ENCODE peak calls at places on chromosomes 11 and 22, in seven cellular contexts. One of them, this sample, is unnamed.

GRCh38 chr22:50712341-50713007 is 25.5 kb upstream of the ACR start:
- DNase-seq in H1: no peak
- DNase-seq in A549: no peak
- DNase-seq in stomach: no peak
- DNase-seq in breast epithelium: no peak
- DNase-seq in adrenal gland: no peak
- DNase-seq in tibial nerve: no peak
- DNase-seq in this sample: no peak

GRCh38 chr11:116412118-116412889 is 360.5 kb downstream of the BUD13 start:
- DNase-seq in H1: no peak
- DNase-seq in tibial nerve: no peak
- DNase-seq in stomach: no peak
- DNase-seq in breast epithelium: no peak
- DNase-seq in A549: no peak
- DNase-seq in adrenal gland: no peak
- DNase-seq in this sample: no peak

GRCh38 chr11:6604081-6604626 is 580 bp downstream of the ILK start:
- DNase-seq in A549: peak; percentile 47
- DNase-seq in H1: no peak
- DNase-seq in breast epithelium: no peak
- DNase-seq in tibial nerve: peak; percentile 54
- DNase-seq in adrenal gland: peak; percentile 56
- DNase-seq in stomach: peak; percentile 45
- DNase-seq in this sample: no peak

GRCh38 chr11:71446942-71447688 is 1.1 kb downstream of the DHCR7 start:
- DNase-seq in stomach: no peak
- DNase-seq in adrenal gland: peak; percentile 75
- DNase-seq in A549: no peak
- DNase-seq in tibial nerve: peak; percentile 62
- DNase-seq in breast epithelium: peak; percentile 51
- DNase-seq in H1: no peak
- DNase-seq in this sample: no peak

GRCh38 chr11:75350122-75350742 is 1.2 kb downstream of the ARRB1 start:
- DNase-seq in H1: no peak
- DNase-seq in adrenal gland: no peak
- DNase-seq in stomach: no peak
- DNase-seq in A549: no peak
- DNase-seq in breast epithelium: no peak
- DNase-seq in tibial nerve: no peak
- DNase-seq in this sample: no peak

GRCh38 chr11:33554219-33554618 is 146.4 kb downstream of the C11orf91 start:
- DNase-seq in tibial nerve: no peak
- DNase-seq in adrenal gland: no peak
- DNase-seq in stomach: no peak
- DNase-seq in breast epithelium: no peak
- DNase-seq in H1: no peak
- DNase-seq in A549: no peak
- DNase-seq in this sample: no peak

GRCh38 chr11:102495161-102496042 is 35.1 kb downstream of the MMP7 start:
- DNase-seq in H1: peak; percentile 9
- DNase-seq in stomach: no peak
- DNase-seq in breast epithelium: no peak
- DNase-seq in tibial nerve: no peak
- DNase-seq in adrenal gland: peak; percentile 62
- DNase-seq in A549: peak; percentile 41
- DNase-seq in this sample: peak; percentile 59

GRCh38 chr11:72829178-72829577 is 15.0 kb downstream of the ATG16L2 start:
- DNase-seq in A549: no peak
- DNase-seq in H1: no peak
- DNase-seq in breast epithelium: no peak
- DNase-seq in adrenal gland: no peak
- DNase-seq in tibial nerve: no peak
- DNase-seq in stomach: no peak
- DNase-seq in this sample: no peak

DNA sequence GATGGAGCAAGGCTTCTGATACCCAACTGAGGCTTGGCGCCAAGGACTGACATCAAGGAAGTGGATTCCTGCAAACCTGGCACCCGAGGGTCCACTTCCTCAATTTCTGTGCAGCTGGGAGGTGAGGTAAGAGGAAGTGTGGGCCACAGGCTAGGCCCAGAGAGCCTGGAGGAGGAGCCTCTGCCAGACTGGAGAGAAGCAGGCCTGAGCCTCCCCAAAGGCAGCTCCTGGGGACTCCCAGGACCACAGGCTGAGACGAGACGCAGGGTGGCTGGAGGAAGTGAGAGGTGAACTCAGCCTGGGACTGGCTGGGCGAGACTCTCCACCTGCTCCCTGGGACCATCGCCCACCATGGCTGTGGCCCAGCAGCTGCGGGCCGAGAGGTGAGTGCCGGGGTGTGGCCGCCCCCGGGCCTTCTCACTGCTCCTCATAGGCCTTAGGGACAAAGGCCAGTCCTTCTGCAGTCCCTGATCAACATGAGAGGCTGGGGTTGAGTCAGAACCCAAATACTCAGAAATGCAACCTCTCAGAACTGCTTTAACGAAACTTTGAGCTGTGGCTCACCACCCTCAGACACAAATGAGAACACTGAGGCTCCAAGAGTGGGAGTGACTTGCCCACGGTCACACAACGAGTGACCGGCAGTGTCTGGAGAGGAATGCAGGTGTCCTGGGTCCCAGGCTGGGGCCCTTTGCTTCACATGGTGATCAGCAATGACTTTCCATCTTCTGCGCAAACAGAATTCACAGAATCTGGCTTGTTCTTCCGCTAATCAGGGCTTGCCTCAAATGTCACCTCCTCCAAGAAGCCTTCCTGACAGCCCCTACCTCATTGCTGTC is at the start of gene NCF4:
- DNase-seq in A549: no peak
- DNase-seq in breast epithelium: no peak
- DNase-seq in tibial nerve: peak; percentile 61
- DNase-seq in stomach: peak; percentile 57
- DNase-seq in H1: no peak
- DNase-seq in adrenal gland: peak; percentile 70
- DNase-seq in this sample: no peak
- TF ChIP-seq POLR2A in A549: no peak
- TF ChIP-seq POLR2A in breast epithelium: no peak
- TF ChIP-seq POLR2A in tibial nerve: no peak
- TF ChIP-seq POLR2A in stomach: no peak
- TF ChIP-seq POLR2A in H1: no peak
- TF ChIP-seq POLR2A in adrenal gland: peak; percentile 27
- TF ChIP-seq POLR2A in this sample: no peak

GRCh38 chr11:80320765-80321164 is 879.9 kb upstream of the TENM4 start:
- DNase-seq in breast epithelium: no peak
- DNase-seq in tibial nerve: no peak
- DNase-seq in stomach: no peak
- DNase-seq in A549: no peak
- DNase-seq in H1: no peak
- DNase-seq in adrenal gland: no peak
- DNase-seq in this sample: no peak
- TF ChIP-seq CTCF in breast epithelium: no peak
- TF ChIP-seq CTCF in tibial nerve: no peak
- TF ChIP-seq CTCF in stomach: no peak
- TF ChIP-seq CTCF in A549: no peak
- TF ChIP-seq CTCF in H1: peak; percentile 59
- TF ChIP-seq CTCF in adrenal gland: no peak
- TF ChIP-seq CTCF in this sample: no peak

DNA sequence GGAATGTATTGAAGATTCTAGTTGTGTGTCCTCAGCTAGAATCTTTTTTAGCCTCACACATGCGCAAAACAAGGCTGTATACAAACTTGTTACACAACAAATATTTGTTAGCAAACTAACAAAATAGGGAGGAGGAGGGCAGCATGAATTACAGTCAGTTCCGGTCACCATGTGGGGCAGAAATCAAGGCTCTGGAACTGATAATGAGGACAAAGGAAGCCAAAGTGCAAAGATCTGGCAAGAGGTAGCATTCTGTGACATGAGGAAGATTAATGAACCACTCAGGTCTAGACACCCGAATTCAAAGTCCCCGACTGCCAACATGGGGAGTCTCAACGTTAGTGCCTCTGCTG is 1.9 kb downstream of the SUN2 start:
- DNase-seq in tibial nerve: no peak
- DNase-seq in breast epithelium: no peak
- DNase-seq in stomach: no peak
- DNase-seq in H1: no peak
- DNase-seq in adrenal gland: no peak
- DNase-seq in A549: no peak
- DNase-seq in this sample: no peak
- H3K4me3 ChIP-seq in tibial nerve: peak overlapping the region; percentile 65
- H3K4me3 ChIP-seq in breast epithelium: peak overlapping the region; percentile 56
- H3K4me3 ChIP-seq in stomach: peak overlapping the region; percentile 73
- H3K4me3 ChIP-seq in H1: no peak overlapping the region
- H3K4me3 ChIP-seq in adrenal gland: no peak overlapping the region
- H3K4me3 ChIP-seq in A549: no peak overlapping the region
- H3K4me3 ChIP-seq in this sample: peak overlapping the region; percentile 41

GRCh38 chr11:1917523-1918435 is 1.7 kb upstream of the TNNT3 start:
- DNase-seq in A549: no peak
- DNase-seq in H1: no peak
- DNase-seq in tibial nerve: no peak
- DNase-seq in stomach: no peak
- DNase-seq in breast epithelium: no peak
- DNase-seq in adrenal gland: peak; percentile 67
- DNase-seq in this sample: peak; percentile 41
- TF ChIP-seq POLR2A in A549: no peak
- TF ChIP-seq POLR2A in H1: no peak
- TF ChIP-seq POLR2A in tibial nerve: no peak
- TF ChIP-seq POLR2A in stomach: no peak
- TF ChIP-seq POLR2A in breast epithelium: no peak
- TF ChIP-seq POLR2A in adrenal gland: no peak
- TF ChIP-seq POLR2A in this sample: no peak

GRCh38 chr11:43289368-43289767 is 22.4 kb upstream of the API5 start:
- DNase-seq in adrenal gland: no peak
- DNase-seq in A549: no peak
- DNase-seq in H1: no peak
- DNase-seq in stomach: no peak
- DNase-seq in tibial nerve: no peak
- DNase-seq in breast epithelium: no peak
- DNase-seq in this sample: no peak
- TF ChIP-seq CTCF in adrenal gland: no peak
- TF ChIP-seq CTCF in A549: no peak
- TF ChIP-seq CTCF in H1: no peak
- TF ChIP-seq CTCF in stomach: no peak
- TF ChIP-seq CTCF in tibial nerve: no peak
- TF ChIP-seq CTCF in breast epithelium: no peak
- TF ChIP-seq CTCF in this sample: no peak

GRCh38 chr22:43177479-43177878 is 9.5 kb downstream of the TTLL12 start:
- DNase-seq in tibial nerve: no peak
- DNase-seq in H1: no peak
- DNase-seq in breast epithelium: no peak
- DNase-seq in adrenal gland: no peak
- DNase-seq in A549: no peak
- DNase-seq in stomach: no peak
- DNase-seq in this sample: no peak

GRCh38 chr22:43176090-43176489 is 10.8 kb downstream of the TTLL12 start:
- DNase-seq in A549: no peak
- DNase-seq in breast epithelium: no peak
- DNase-seq in H1: no peak
- DNase-seq in stomach: no peak
- DNase-seq in tibial nerve: no peak
- DNase-seq in adrenal gland: no peak
- DNase-seq in this sample: no peak

GRCh38 chr22:43173566-43173965 is 13.4 kb downstream of the TTLL12 start:
- DNase-seq in breast epithelium: no peak
- DNase-seq in H1: no peak
- DNase-seq in tibial nerve: no peak
- DNase-seq in stomach: no peak
- DNase-seq in adrenal gland: no peak
- DNase-seq in A549: no peak
- DNase-seq in this sample: no peak

GRCh38 chr22:43173976-43174720 is 12.8 kb downstream of the TTLL12 start:
- DNase-seq in stomach: no peak
- DNase-seq in adrenal gland: no peak
- DNase-seq in breast epithelium: no peak
- DNase-seq in tibial nerve: no peak
- DNase-seq in A549: no peak
- DNase-seq in H1: no peak
- DNase-seq in this sample: no peak

GRCh38 chr22:43174941-43175531 is 11.9 kb downstream of the TTLL12 start:
- DNase-seq in tibial nerve: no peak
- DNase-seq in stomach: peak; percentile 49
- DNase-seq in breast epithelium: no peak
- DNase-seq in A549: no peak
- DNase-seq in adrenal gland: no peak
- DNase-seq in H1: no peak
- DNase-seq in this sample: no peak
- H3K4me3 ChIP-seq in tibial nerve: no peak overlapping the region
- H3K4me3 ChIP-seq in stomach: no peak overlapping the region
- H3K4me3 ChIP-seq in breast epithelium: no peak overlapping the region
- H3K4me3 ChIP-seq in A549: no peak overlapping the region
- H3K4me3 ChIP-seq in adrenal gland: no peak overlapping the region
- H3K4me3 ChIP-seq in H1: no peak overlapping the region
- H3K4me3 ChIP-seq in this sample: no peak overlapping the region

This sample was measured in uterus.